ENCODE peak calls at places on chromosomes 4 and X, in five cellular contexts. I, N, S, C and F are unnamed samples.

GRCh38 chrX:68684291-68684918 is 36.9 kb downstream of the STARD8 start:
- DNase-seq in S (no peak), N (no peak), I (no peak), C (peak), F (no peak)

GRCh38 chrX:22087158-22087557 is 55.0 kb downstream of the PHEX start:
- DNase-seq in S (no peak), I (no peak), N (no peak), C (no peak), F (no peak)

GRCh38 chr4:74663631-74664030 is 130.7 kb downstream of the BTC start:
- DNase-seq in N (no peak), I (no peak), C (no peak), S (no peak), F (no peak)

GRCh38 chr4:14700544-14700943 is 301.7 kb upstream of the CPEB2 start:
- DNase-seq in N (no peak), I (no peak), S (no peak), C (no peak), F (no peak)

GRCh38 chrX:117969337-117969736 is 147.3 kb downstream of the KLHL13 start:
- DNase-seq in N (no peak), S (no peak), C (no peak), I (no peak), F (no peak)

GRCh38 chr4:145920205-145920604 is 18.4 kb downstream of the ZNF827 start:
- DNase-seq in S (no peak), I (no peak), C (no peak), N (no peak), F (no peak)

GRCh38 chr4:91567594-91567993 is 736.2 kb upstream of the GRID2 start:
- DNase-seq in I (no peak), C (no peak), S (no peak), N (no peak), F (no peak)

GRCh38 chr4:109043286-109043685 is 259.2 kb downstream of the COL25A1 start:
- DNase-seq in N (no peak), C (no peak), I (no peak), S (no peak), F (no peak)

GRCh38 chr4:156391297-156391653 is 437.6 kb upstream of the CTSO start:
- DNase-seq in I (no peak), S (no peak), N (no peak), C (no peak), F (no peak)